ENCODE peak calls at places on chromosome 4, in eight cellular contexts. W is activated CD4-positive, alpha-beta T cell treated with anti-CD3 and anti-CD28 coated beads, Interleukin-2, amount 50 U/mL, for 1 hour; D is OCI-LY7; U is activated CD8-positive, alpha-beta memory T cell treated with anti-CD3 and anti-CD28 coated beads, Interleukin-2, amount 50 U/mL, for 48 hours; K is neural crest cell; T is effector memory CD8-positive, alpha-beta T cell; Q is AG04450; J is AG09309. A is an unnamed sample.

GRCh38 chr4:46886711-46887110 is 22.3 kb downstream of the COX7B2 start:
- DNase-seq in U (no peak), T (no peak), D (no peak), Q (no peak), J (no peak), K (no peak), W (no peak), A (peak; percentile 31)

GRCh38 chr4:84499065-84499982 is at the start of gene NKX6-1:
- DNase-seq in U (no peak), T (no peak), Q (no peak), D (no peak), K (peak; percentile 76), W (no peak), J (peak; percentile 41), A (no peak)

GRCh38 chr4:148618856-148619255 is 176.6 kb upstream of the NR3C2 start:
- DNase-seq in T (no peak), W (no peak), Q (no peak), D (no peak), K (no peak), U (no peak), J (no peak), A (no peak)

GRCh38 chr4:7425171-7425570 is 9.6 kb downstream of the PSAPL1 start:
- DNase-seq in K (no peak), J (no peak), T (no peak), W (no peak), Q (no peak), U (no peak), D (no peak), A (no peak)

GRCh38 chr4:71545168-71545567 is 206.3 kb downstream of the SLC4A4 start:
- DNase-seq in J (peak; percentile 85), K (no peak), W (no peak), T (no peak), U (no peak), D (no peak), Q (no peak), A (no peak)

GRCh38 chr4:169040559-169041261 is 30.7 kb upstream of the CBR4 start:
- DNase-seq in K (no peak), W (no peak), J (no peak), Q (no peak), T (no peak), U (no peak), D (no peak), A (no peak)

GRCh38 chr4:85734446-85734845 is 259.5 kb downstream of the ARHGAP24 start:
- DNase-seq in W (no peak), U (no peak), D (no peak), Q (no peak), K (no peak), T (no peak), J (no peak), A (no peak)

GRCh38 chr4:138602664-138603063 is 360.5 kb upstream of the SLC7A11 start:
- DNase-seq in K (no peak), Q (no peak), J (no peak), T (no peak), W (no peak), D (no peak), U (no peak), A (no peak)

GRCh38 chr4:140743194-140743931 is 12.8 kb downstream of the TBC1D9 start:
- DNase-seq in Q (no peak), W (no peak), J (no peak), T (no peak), K (no peak), U (no peak), D (peak; percentile 89), A (no peak)

GRCh38 chr4:11623726-11624037 is 195.0 kb upstream of the HS3ST1 start:
- DNase-seq in Q (no peak), U (no peak), K (no peak), T (no peak), J (no peak), W (no peak), D (no peak), A (peak; percentile 21)

GRCh38 chr4:61332671-61333070 is 132.5 kb downstream of the ADGRL3 start:
- DNase-seq in Q (no peak), K (no peak), W (no peak), T (no peak), D (no peak), U (no peak), J (no peak), A (no peak)

GRCh38 chr4:183840311-183840710 is 64.8 kb upstream of the STOX2 start:
- DNase-seq in U (peak; percentile 76), D (peak; percentile 77), K (peak; percentile 88), J (peak; percentile 40), T (peak; percentile 26), W (peak; percentile 56), Q (peak; percentile 36), A (peak; percentile 75)

GRCh38 chr4:145935253-145936141 is 3.1 kb downstream of the ZNF827 start:
- DNase-seq in T (no peak), D (peak; percentile 79), K (peak; percentile 60), Q (no peak), U (peak; percentile 67), J (no peak), W (no peak), A (no peak)

GRCh38 chr4:73922766-73923630 is 53.8 kb downstream of the CXCL1 start:
- DNase-seq in J (no peak), T (no peak), W (no peak), D (no peak), U (no peak), Q (no peak), K (no peak), A (peak; percentile 56)

GRCh38 chr4:53477038-53477565 is 99.7 kb downstream of the FIP1L1 start:
- DNase-seq in U (no peak), D (no peak), K (no peak), W (no peak), J (no peak), T (no peak), Q (no peak), A (no peak)

GRCh38 chr4:186553717-186554116 is 1.6 kb downstream of the MTNR1A start:
- DNase-seq in K (no peak), W (no peak), U (no peak), D (no peak), T (no peak), Q (no peak), J (no peak), A (no peak)

GRCh38 chr4:65089666-65090065 is 580.6 kb downstream of the EPHA5 start:
- DNase-seq in U (no peak), K (no peak), D (no peak), T (no peak), J (no peak), Q (no peak), W (no peak), A (peak; percentile 9)

GRCh38 chr4:126986828-126987227 is 645.9 kb upstream of the INTU start:
- DNase-seq in T (no peak), D (no peak), K (no peak), U (no peak), Q (peak; percentile 7), J (peak; percentile 16), W (no peak), A (no peak)

GRCh38 chr4:129037093-129037492 is 56.2 kb downstream of the SCLT1 start:
- DNase-seq in D (no peak), U (no peak), K (no peak), Q (no peak), J (no peak), W (no peak), T (no peak), A (no peak)

GRCh38 chr4:921830-922331 is 10.2 kb downstream of the GAK start:
- DNase-seq in J (no peak), D (peak; percentile 72), W (no peak), T (no peak), K (no peak), Q (no peak), U (no peak), A (no peak)

GRCh38 chr4:153295131-153295755 is 49.2 kb upstream of the MND1 start:
- DNase-seq in T (no peak), U (no peak), D (no peak), Q (no peak), W (no peak), J (no peak), K (no peak), A (no peak)

GRCh38 chr4:168432419-168433146 is 47.7 kb downstream of the DDX60L start:
- DNase-seq in J (no peak), Q (no peak), D (no peak), W (no peak), T (no peak), K (no peak), U (no peak), A (no peak)

GRCh38 chr4:143023519-143023918 is 161.2 kb upstream of the USP38 start:
- DNase-seq in W (no peak), K (no peak), U (no peak), Q (no peak), D (no peak), T (no peak), J (no peak), A (peak; percentile 31)

GRCh38 chr4:141246683-141247429 is 26.2 kb downstream of the ZNF330 start:
- DNase-seq in T (no peak), U (no peak), J (no peak), D (no peak), Q (no peak), K (no peak), W (no peak), A (no peak)

GRCh38 chr4:105241456-105241855 is 94.8 kb downstream of the TET2 start:
- DNase-seq in D (no peak), J (no peak), Q (no peak), T (no peak), U (no peak), W (no peak), K (no peak), A (no peak)

GRCh38 chr4:168183717-168184571 is 91.6 kb downstream of the ANXA10 start:
- DNase-seq in D (peak; percentile 18), T (no peak), J (peak; percentile 4), W (no peak), U (no peak), K (no peak), Q (no peak), A (peak; percentile 51)

GRCh38 chr4:145043306-145043705 is 54.7 kb downstream of the ANAPC10 start:
- DNase-seq in T (no peak), Q (no peak), K (no peak), J (no peak), U (no peak), W (no peak), D (no peak), A (no peak)

GRCh38 chr4:23945521-23946017 is 55.7 kb upstream of the PPARGC1A start:
- DNase-seq in K (no peak), Q (peak; percentile 32), J (peak; percentile 13), D (no peak), U (no peak), T (no peak), W (no peak), A (peak; percentile 95)

GRCh38 chr4:23890369-23891063 is 669 bp upstream of the PPARGC1A start:
- DNase-seq in T (no peak), W (no peak), Q (no peak), K (no peak), U (no peak), J (no peak), D (no peak), A (no peak)

GRCh38 chr4:148056879-148057278 is 325.0 kb downstream of the ARHGAP10 start:
- DNase-seq in K (no peak), W (peak; percentile 37), T (peak; percentile 56), Q (no peak), D (peak; percentile 94), U (peak; percentile 73), J (peak; percentile 13), A (peak; percentile 89)

GRCh38 chr4:80270321-80270720 is 3.9 kb downstream of the FGF5 start:
- DNase-seq in T (no peak), Q (no peak), U (no peak), W (no peak), K (no peak), J (no peak), D (no peak), A (no peak)

GRCh38 chr4:141121101-141121500 is 12.2 kb downstream of the RNF150 start:
- DNase-seq in T (no peak), U (no peak), J (no peak), W (no peak), D (no peak), K (no peak), Q (no peak), A (no peak)

GRCh38 chr4:123317211-123317610 is 79.4 kb upstream of the SPRY1 start:
- DNase-seq in T (no peak), U (no peak), Q (no peak), D (no peak), J (no peak), K (no peak), W (no peak), A (no peak)

GRCh38 chr4:89001647-89002518 is 55.1 kb downstream of the FAM13A start:
- DNase-seq in U (no peak), D (no peak), W (no peak), K (no peak), J (no peak), Q (no peak), T (no peak), A (no peak)

A was measured in NB4.